ENCODE peak calls at places on chromosomes 2 and 18, in ten cellular contexts. I is body of pancreas, R is Peyer's patch, G is suprapubic skin, S is PC-9, C is endodermal cell, K is thoracic aorta, N is stomach, A is heart left ventricle, O is thyroid gland. L is an unnamed sample.

GRCh38 chr18:9577361-9577760 is 37.0 kb downstream of the PPP4R1 start:
- DNase-seq in S (no peak), K (no peak), G (no peak), I (no peak), A (no peak), O (no peak), R (no peak), C (no peak), N (no peak), L (no peak)

GRCh38 chr2:39000552-39000951 is 110.9 kb downstream of the ARHGEF33 start:
- DNase-seq in S (no peak), R (no peak), K (no peak), C (no peak), O (no peak), N (no peak), G (no peak), I (no peak), A (no peak), L (no peak)

GRCh38 chr2:98457045-98457696 is 12.5 kb downstream of the INPP4A start:
- DNase-seq in N (no peak), I (no peak), C (peak; percentile 21), A (no peak), O (no peak), R (no peak), K (no peak), G (no peak), S (peak; percentile 94), L (no peak)

GRCh38 chr18:28267878-28268625 is 91.1 kb upstream of the CDH2 start:
- DNase-seq in O (no peak), G (no peak), C (no peak), A (no peak), S (no peak), K (no peak), I (no peak), R (no peak), N (no peak), L (no peak)

GRCh38 chr18:3742541-3742940 is 292.6 kb downstream of the TGIF1 start:
- DNase-seq in K (no peak), N (no peak), G (no peak), O (no peak), I (no peak), R (no peak), S (no peak), A (no peak), C (no peak), L (no peak)

GRCh38 chr2:218892693-218893348 is 12.2 kb downstream of the WNT10A start:
- DNase-seq in R (peak; percentile 94), K (no peak), S (no peak), G (no peak), O (peak; percentile 74), N (peak; percentile 81), I (peak; percentile 83), A (peak; percentile 56), C (peak; percentile 90), L (peak; percentile 83)

GRCh38 chr2:197205590-197206215 is 104.9 kb downstream of the ANKRD44 start:
- DNase-seq in K (no peak), O (no peak), C (no peak), G (no peak), S (no peak), A (no peak), R (peak; percentile 77), I (no peak), N (peak; percentile 27), L (no peak)

GRCh38 chr2:176642074-176642473 is 372.8 kb downstream of the MTX2 start:
- DNase-seq in C (no peak), S (no peak), K (no peak), A (no peak), N (no peak), R (no peak), G (no peak), I (no peak), O (no peak), L (no peak)

GRCh38 chr18:22348521-22349316 is 69.0 kb downstream of the CTAGE1 start:
- DNase-seq in O (peak; percentile 73), I (peak; percentile 66), R (peak; percentile 74), S (peak; percentile 81), G (no peak), A (peak; percentile 80), N (peak; percentile 60), C (peak; percentile 86), K (no peak), L (peak; percentile 62)

GRCh38 chr2:221572821-221573429 is 821 bp upstream of the EPHA4 start:
- DNase-seq in K (no peak), R (peak; percentile 63), N (peak; percentile 44), C (peak; percentile 87), A (peak; percentile 51), G (no peak), I (peak; percentile 65), S (peak; percentile 68), O (peak; percentile 68), L (peak; percentile 57)

GRCh38 chr18:76505611-76506010 is 10.6 kb upstream of the ZNF516 start:
- DNase-seq in I (no peak), R (no peak), A (no peak), N (no peak), O (no peak), S (no peak), K (no peak), G (no peak), C (no peak), L (no peak)

GRCh38 chr2:41722668-41723369 is 325.0 kb upstream of the PKDCC start:
- DNase-seq in O (peak; percentile 13), K (peak; percentile 11), R (no peak), A (peak; percentile 37), G (no peak), I (no peak), C (no peak), N (no peak), S (no peak), L (no peak)

GRCh38 chr2:27871805-27872204 is 18.4 kb downstream of the RBKS start:
- DNase-seq in K (no peak), C (no peak), G (no peak), S (no peak), N (no peak), I (peak; percentile 51), O (no peak), R (no peak), A (no peak), L (no peak)

GRCh38 chr18:13888317-13888716 is 27.0 kb downstream of the MC2R start:
- DNase-seq in C (no peak), R (no peak), O (no peak), S (no peak), I (no peak), K (no peak), A (no peak), N (no peak), G (no peak), L (no peak)

GRCh38 chr18:54964741-54965140 is 5.5 kb upstream of the CCDC68 start:
- DNase-seq in A (no peak), R (no peak), K (no peak), G (no peak), S (no peak), I (no peak), O (no peak), C (no peak), N (no peak), L (no peak)

GRCh38 chr18:59729781-59730180 is 32.6 kb upstream of the CCBE1 start:
- DNase-seq in C (peak; percentile 53), N (no peak), O (no peak), S (peak; percentile 99), K (no peak), R (no peak), G (no peak), A (no peak), I (no peak), L (no peak)
- H3K4me3 ChIP-seq in C (no peak overlapping the region), N (no peak overlapping the region), O (no peak overlapping the region), S (no peak overlapping the region), K (no peak overlapping the region), R (no peak overlapping the region), G (no peak overlapping the region), A (no peak overlapping the region), I (no peak overlapping the region), L (no peak overlapping the region)

DNA sequence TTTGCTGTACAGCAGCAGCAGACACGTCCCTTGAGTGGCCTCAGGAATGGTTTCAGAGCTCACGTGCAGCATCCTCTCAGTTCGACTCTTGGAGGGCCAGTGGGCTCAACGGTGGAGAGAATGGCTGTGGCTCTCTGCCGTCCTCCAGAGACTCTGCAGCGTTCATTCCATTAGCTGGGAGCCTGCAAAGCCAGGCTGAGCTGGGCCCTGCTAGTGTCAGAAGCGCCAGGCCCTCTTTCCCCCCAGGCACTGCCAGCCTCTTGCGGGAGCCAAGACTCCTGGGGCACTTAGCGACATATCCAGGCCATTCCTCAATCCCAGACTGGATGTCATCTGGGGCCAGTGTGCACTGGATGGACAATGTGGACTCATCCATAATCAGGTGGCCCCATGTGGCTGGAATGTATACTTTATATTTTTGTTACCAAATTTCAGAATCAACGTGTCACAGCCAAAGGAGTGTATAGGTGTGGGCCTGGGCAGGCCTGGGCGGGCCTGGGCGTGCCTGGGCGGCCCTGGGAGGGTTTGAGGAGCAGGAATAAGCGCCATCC is 125.1 kb upstream of the EPAS1 start:
- DNase-seq in I (no peak), N (no peak), R (no peak), S (peak; percentile 67), A (no peak), C (no peak), G (no peak), O (no peak), K (no peak), L (peak; percentile 56)
- H3K4me1 ChIP-seq in I (no peaks in the 10 kb centered on the region), N (peaks cover 23% of the 10 kb centered on the region), R (no peaks in the 10 kb centered on the region), S (peaks cover 70% of the 10 kb centered on the region), A (peaks cover 7% of the 10 kb centered on the region), C (peaks cover 15% of the 10 kb centered on the region), G (peaks cover 29% of the 10 kb centered on the region), O (peaks cover 9% of the 10 kb centered on the region), K (peaks cover 11% of the 10 kb centered on the region), L (peaks cover 81% of the 10 kb centered on the region)

DNA sequence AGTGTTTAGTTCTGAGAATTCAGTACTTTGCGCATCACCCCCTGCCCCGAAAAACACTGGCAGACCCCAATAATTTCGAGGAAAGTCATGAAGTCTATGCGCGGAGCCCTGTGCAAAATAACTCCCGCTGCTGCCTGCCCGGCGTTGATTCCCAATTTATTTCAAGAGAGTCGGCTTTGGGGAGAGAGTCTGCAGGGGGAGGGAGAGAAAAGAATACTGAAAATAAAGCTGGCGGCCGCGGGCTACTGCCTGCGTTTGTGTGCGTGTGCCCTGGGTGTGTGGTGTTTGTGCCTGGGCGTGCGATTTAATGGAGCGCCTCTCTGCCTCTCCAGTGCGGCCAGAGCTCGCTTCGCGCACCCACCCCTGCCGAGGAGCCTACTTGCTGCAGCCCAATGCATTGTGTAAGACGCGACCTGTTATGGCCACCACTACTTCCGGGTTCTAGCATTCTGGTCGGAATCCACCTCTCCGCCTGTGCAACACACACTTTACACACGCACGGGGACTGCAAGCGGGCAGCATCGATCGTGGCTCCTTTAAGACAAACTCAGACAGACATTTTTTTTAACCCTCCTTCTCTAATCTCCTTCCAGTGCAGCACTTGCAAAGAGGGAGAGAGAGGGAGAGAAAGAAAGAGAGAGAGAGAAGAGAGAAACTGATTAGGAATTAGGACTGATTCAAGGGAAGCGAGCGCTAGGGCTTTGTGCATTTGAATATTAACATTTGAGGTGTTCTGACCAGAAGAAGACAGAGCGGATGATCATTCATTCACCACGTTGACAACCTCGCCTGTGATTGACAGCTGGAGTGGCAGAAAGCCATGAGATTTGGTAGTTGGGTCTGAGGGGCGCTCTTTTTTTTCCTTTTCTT is at the start of gene MEIS1:
- DNase-seq in N (peak; percentile 90), K (peak; percentile 85), I (peak; percentile 97), R (peak; percentile 85), G (peak; percentile 96), O (peak; percentile 75), S (peak; percentile 90), A (peak; percentile 88), C (peak; percentile 92), L (peak; percentile 93)
- TF ChIP-seq CTCF in N (no peak), K (no peak), I (peak; percentile 11), R (no peak), G (no peak), O (no peak), S (no peak), A (peak; percentile 8), C (no peak), L (peak; percentile 7)

GRCh38 chr2:193348055-193348454 is 1153.3 kb upstream of the TMEFF2 start:
- DNase-seq in O (no peak), R (no peak), N (no peak), A (no peak), G (no peak), K (no peak), S (no peak), I (no peak), C (no peak), L (no peak)
- H3K4me3 ChIP-seq in O (no peak overlapping the region), R (no peak overlapping the region), N (peak overlapping the region; percentile 38), A (peak overlapping the region; percentile 39), G (peak overlapping the region; percentile 35), K (peak overlapping the region; percentile 71), S (no peak overlapping the region), I (no peak overlapping the region), C (no peak overlapping the region), L (no peak overlapping the region)

L was measured in Caco-2.